ENCODE peak calls at places on chromosome 14, in eight cellular contexts. One of them, this sample, is unnamed.

GRCh38 chr14:51451561-51451960 is 200.1 kb upstream of the FRMD6 start:
- DNase-seq in astrocyte: no peak
- DNase-seq in C1 segment of cervical spinal cord: no peak
- DNase-seq in amniotic stem cell: no peak
- DNase-seq in Daoy: no peak
- DNase-seq in fibroblast of pulmonary artery: no peak
- DNase-seq in cardiac muscle cell: no peak
- DNase-seq in body of pancreas: no peak
- DNase-seq in this sample: no peak

GRCh38 chr14:74882103-74882920 is 596 bp downstream of the DLST start:
- DNase-seq in cardiac muscle cell: peak; percentile 57
- DNase-seq in Daoy: peak; percentile 45
- DNase-seq in C1 segment of cervical spinal cord: no peak
- DNase-seq in body of pancreas: peak; percentile 40
- DNase-seq in fibroblast of pulmonary artery: peak; percentile 61
- DNase-seq in astrocyte: peak; percentile 32
- DNase-seq in amniotic stem cell: peak; percentile 34
- DNase-seq in this sample: peak; percentile 24

GRCh38 chr14:32623300-32624093 is 294.4 kb downstream of the AKAP6 start:
- DNase-seq in Daoy: peak; percentile 69
- DNase-seq in cardiac muscle cell: peak; percentile 56
- DNase-seq in body of pancreas: no peak
- DNase-seq in C1 segment of cervical spinal cord: no peak
- DNase-seq in amniotic stem cell: no peak
- DNase-seq in fibroblast of pulmonary artery: peak; percentile 47
- DNase-seq in astrocyte: no peak
- DNase-seq in this sample: no peak

GRCh38 chr14:61870163-61870562 is 107.9 kb downstream of the SNAPC1 start:
- DNase-seq in body of pancreas: no peak
- DNase-seq in cardiac muscle cell: no peak
- DNase-seq in C1 segment of cervical spinal cord: no peak
- DNase-seq in astrocyte: no peak
- DNase-seq in fibroblast of pulmonary artery: no peak
- DNase-seq in amniotic stem cell: no peak
- DNase-seq in Daoy: no peak
- DNase-seq in this sample: no peak

GRCh38 chr14:54730156-54730961 is 163.4 kb downstream of the SAMD4A start:
- DNase-seq in fibroblast of pulmonary artery: peak; percentile 50
- DNase-seq in Daoy: no peak
- DNase-seq in astrocyte: peak; percentile 74
- DNase-seq in C1 segment of cervical spinal cord: no peak
- DNase-seq in cardiac muscle cell: peak; percentile 58
- DNase-seq in body of pancreas: no peak
- DNase-seq in amniotic stem cell: no peak
- DNase-seq in this sample: no peak

GRCh38 chr14:49287004-49287403 is 299.2 kb downstream of the RPS29 start:
- DNase-seq in C1 segment of cervical spinal cord: no peak
- DNase-seq in astrocyte: peak; percentile 68
- DNase-seq in body of pancreas: no peak
- DNase-seq in cardiac muscle cell: no peak
- DNase-seq in fibroblast of pulmonary artery: no peak
- DNase-seq in Daoy: no peak
- DNase-seq in amniotic stem cell: no peak
- DNase-seq in this sample: no peak

GRCh38 chr14:104715416-104715815 is 8.6 kb upstream of the ADSS1 start:
- DNase-seq in cardiac muscle cell: no peak
- DNase-seq in Daoy: no peak
- DNase-seq in body of pancreas: no peak
- DNase-seq in astrocyte: no peak
- DNase-seq in C1 segment of cervical spinal cord: no peak
- DNase-seq in fibroblast of pulmonary artery: no peak
- DNase-seq in amniotic stem cell: no peak
- DNase-seq in this sample: no peak

GRCh38 chr14:99277534-99277933 is 5.5 kb upstream of the BCL11B start:
- DNase-seq in amniotic stem cell: no peak
- DNase-seq in body of pancreas: no peak
- DNase-seq in cardiac muscle cell: no peak
- DNase-seq in C1 segment of cervical spinal cord: no peak
- DNase-seq in astrocyte: peak; percentile 26
- DNase-seq in Daoy: peak; percentile 50
- DNase-seq in fibroblast of pulmonary artery: no peak
- DNase-seq in this sample: no peak

GRCh38 chr14:103871596-103872480 is 24.5 kb upstream of the PPP1R13B start:
- DNase-seq in cardiac muscle cell: peak; percentile 46
- DNase-seq in fibroblast of pulmonary artery: no peak
- DNase-seq in astrocyte: no peak
- DNase-seq in amniotic stem cell: no peak
- DNase-seq in Daoy: no peak
- DNase-seq in body of pancreas: peak; percentile 86
- DNase-seq in C1 segment of cervical spinal cord: no peak
- DNase-seq in this sample: no peak

GRCh38 chr14:101825797-101826196 is 64.3 kb downstream of the PPP2R5C start:
- DNase-seq in body of pancreas: no peak
- DNase-seq in cardiac muscle cell: no peak
- DNase-seq in fibroblast of pulmonary artery: no peak
- DNase-seq in amniotic stem cell: no peak
- DNase-seq in astrocyte: no peak
- DNase-seq in C1 segment of cervical spinal cord: no peak
- DNase-seq in Daoy: no peak
- DNase-seq in this sample: no peak

GRCh38 chr14:37171678-37172023 is 755 bp downstream of the SLC25A21 start:
- DNase-seq in cardiac muscle cell: no peak
- DNase-seq in Daoy: no peak
- DNase-seq in amniotic stem cell: no peak
- DNase-seq in astrocyte: no peak
- DNase-seq in body of pancreas: no peak
- DNase-seq in C1 segment of cervical spinal cord: no peak
- DNase-seq in fibroblast of pulmonary artery: no peak
- DNase-seq in this sample: no peak

GRCh38 chr14:54310151-54310851 is 86.5 kb upstream of the CDKN3 start:
- DNase-seq in Daoy: peak; percentile 58
- DNase-seq in C1 segment of cervical spinal cord: no peak
- DNase-seq in amniotic stem cell: no peak
- DNase-seq in fibroblast of pulmonary artery: no peak
- DNase-seq in body of pancreas: no peak
- DNase-seq in cardiac muscle cell: no peak
- DNase-seq in astrocyte: no peak
- DNase-seq in this sample: no peak

GRCh38 chr14:20419404-20419803 is 6.1 kb upstream of the TEP1 start:
- DNase-seq in fibroblast of pulmonary artery: no peak
- DNase-seq in Daoy: no peak
- DNase-seq in cardiac muscle cell: no peak
- DNase-seq in amniotic stem cell: no peak
- DNase-seq in astrocyte: no peak
- DNase-seq in C1 segment of cervical spinal cord: no peak
- DNase-seq in body of pancreas: no peak
- DNase-seq in this sample: no peak

GRCh38 chr14:74042296-74042695 is 23.1 kb downstream of the BBOF1 start:
- DNase-seq in body of pancreas: no peak
- DNase-seq in Daoy: no peak
- DNase-seq in amniotic stem cell: no peak
- DNase-seq in astrocyte: no peak
- DNase-seq in C1 segment of cervical spinal cord: no peak
- DNase-seq in cardiac muscle cell: no peak
- DNase-seq in fibroblast of pulmonary artery: no peak
- DNase-seq in this sample: no peak

GRCh38 chr14:75514673-75515630 is 7.3 kb upstream of the BATF start:
- DNase-seq in body of pancreas: no peak
- DNase-seq in amniotic stem cell: no peak
- DNase-seq in fibroblast of pulmonary artery: no peak
- DNase-seq in Daoy: peak; percentile 70
- DNase-seq in C1 segment of cervical spinal cord: no peak
- DNase-seq in cardiac muscle cell: peak; percentile 31
- DNase-seq in astrocyte: no peak
- DNase-seq in this sample: no peak

GRCh38 chr14:49778421-49778820 is 10.5 kb downstream of the KLHDC2 start:
- DNase-seq in amniotic stem cell: no peak
- DNase-seq in C1 segment of cervical spinal cord: no peak
- DNase-seq in Daoy: no peak
- DNase-seq in astrocyte: no peak
- DNase-seq in fibroblast of pulmonary artery: no peak
- DNase-seq in body of pancreas: no peak
- DNase-seq in cardiac muscle cell: no peak
- DNase-seq in this sample: no peak

This sample was measured in caudate nucleus.